ENCODE peak calls at places on chromosomes 13 and 19, in five cellular contexts. One of them, this sample, is unnamed.

GRCh38 chr13:72061613-72062012 is 194.6 kb upstream of the DACH1 start:
- DNase-seq in psoas muscle: no peak
- DNase-seq in left lung: no peak
- DNase-seq in esophagus squamous epithelium: no peak
- DNase-seq in heart right ventricle: no peak
- DNase-seq in this sample: no peak

GRCh38 chr13:102724923-102725322 is 30.1 kb upstream of the METTL21C start:
- DNase-seq in psoas muscle: no peak
- DNase-seq in left lung: no peak
- DNase-seq in esophagus squamous epithelium: no peak
- DNase-seq in heart right ventricle: no peak
- DNase-seq in this sample: no peak

GRCh38 chr19:2462635-2463421 is 6.1 kb upstream of the LMNB2 start:
- DNase-seq in psoas muscle: peak
- DNase-seq in left lung: peak
- DNase-seq in esophagus squamous epithelium: no peak
- DNase-seq in heart right ventricle: peak
- DNase-seq in this sample: peak

GRCh38 chr13:32997399-32997798 is 18.8 kb upstream of the KL start:
- DNase-seq in psoas muscle: no peak
- DNase-seq in left lung: no peak
- DNase-seq in esophagus squamous epithelium: no peak
- DNase-seq in heart right ventricle: no peak
- DNase-seq in this sample: no peak

GRCh38 chr13:37492741-37493514 is 105.6 kb downstream of the POSTN start:
- DNase-seq in psoas muscle: no peak
- DNase-seq in left lung: no peak
- DNase-seq in esophagus squamous epithelium: no peak
- DNase-seq in heart right ventricle: no peak
- DNase-seq in this sample: no peak

GRCh38 chr13:57716295-57716694 is 84.8 kb downstream of the PCDH17 start:
- DNase-seq in psoas muscle: no peak
- DNase-seq in left lung: no peak
- DNase-seq in esophagus squamous epithelium: no peak
- DNase-seq in heart right ventricle: no peak
- DNase-seq in this sample: no peak

GRCh38 chr19:16076958-16077611 is 790 bp downstream of the TPM4 start:
- DNase-seq in psoas muscle: peak
- DNase-seq in left lung: peak
- DNase-seq in esophagus squamous epithelium: no peak
- DNase-seq in heart right ventricle: peak
- DNase-seq in this sample: peak

GRCh38 chr13:32246468-32246867 is 68.7 kb downstream of the ZAR1L start:
- DNase-seq in psoas muscle: peak
- DNase-seq in left lung: peak
- DNase-seq in esophagus squamous epithelium: no peak
- DNase-seq in heart right ventricle: peak
- DNase-seq in this sample: peak

GRCh38 chr13:60583196-60583908 is 186.3 kb downstream of the TDRD3 start:
- DNase-seq in psoas muscle: no peak
- DNase-seq in left lung: no peak
- DNase-seq in esophagus squamous epithelium: no peak
- DNase-seq in heart right ventricle: no peak
- DNase-seq in this sample: peak

GRCh38 chr19:45623984-45624383 is 15.2 kb downstream of the EML2 start:
- DNase-seq in psoas muscle: no peak
- DNase-seq in left lung: no peak
- DNase-seq in esophagus squamous epithelium: no peak
- DNase-seq in heart right ventricle: no peak
- DNase-seq in this sample: no peak

GRCh38 chr19:38319421-38320258 is at the start of gene KCNK6:
- DNase-seq in psoas muscle: peak
- DNase-seq in left lung: peak
- DNase-seq in esophagus squamous epithelium: no peak
- DNase-seq in heart right ventricle: peak
- DNase-seq in this sample: peak

DNA sequence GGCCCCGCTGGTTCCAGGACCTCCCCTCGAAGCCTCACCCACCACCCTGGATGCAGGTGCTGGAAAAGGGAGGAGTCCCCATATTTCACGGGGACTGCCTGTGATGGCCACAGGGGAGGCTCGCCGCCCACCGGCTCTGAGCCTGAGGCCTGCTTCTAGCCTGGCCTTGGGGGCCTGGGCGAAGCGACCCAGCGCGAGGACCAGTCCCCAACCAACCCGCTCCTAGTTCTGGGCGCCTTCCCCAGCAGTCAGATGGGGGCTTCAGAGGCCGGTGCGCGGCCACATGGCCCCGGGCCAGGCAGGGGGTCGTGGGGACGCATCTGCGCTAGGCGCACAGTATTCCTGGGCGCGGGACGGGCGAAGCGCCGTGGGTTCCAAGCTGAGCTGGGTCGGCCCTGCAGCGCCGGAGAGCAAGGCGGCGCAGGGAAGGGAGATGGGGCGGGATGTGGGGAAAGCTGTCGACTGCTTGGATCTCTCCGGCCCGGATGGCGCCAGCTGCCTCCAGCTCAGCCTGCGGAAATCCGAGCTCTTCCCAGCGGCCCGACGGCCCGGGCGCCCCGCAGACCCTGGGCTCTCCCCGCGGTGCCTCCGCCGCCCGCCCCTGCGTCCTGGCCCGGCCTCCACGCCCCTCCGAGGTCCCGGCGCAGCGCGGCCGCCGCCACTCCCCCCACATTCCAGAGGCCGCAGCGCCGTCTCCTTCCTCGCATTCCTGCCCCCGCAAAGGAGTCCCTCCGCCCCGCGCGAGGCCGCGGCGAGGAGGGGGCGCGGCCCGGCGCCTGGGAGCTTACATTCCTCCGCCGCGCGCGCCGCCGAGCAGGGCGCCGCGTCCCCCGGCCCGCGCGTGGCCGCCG is at the start of gene WTIP:
- DNase-seq in psoas muscle: peak
- DNase-seq in left lung: peak
- DNase-seq in esophagus squamous epithelium: no peak
- DNase-seq in heart right ventricle: peak
- DNase-seq in this sample: peak
- H3K4me3 ChIP-seq in psoas muscle: peak
- H3K4me3 ChIP-seq in left lung: peak
- H3K4me3 ChIP-seq in esophagus squamous epithelium: peak
- H3K4me3 ChIP-seq in heart right ventricle: peak
- H3K4me3 ChIP-seq in this sample: peak

DNA sequence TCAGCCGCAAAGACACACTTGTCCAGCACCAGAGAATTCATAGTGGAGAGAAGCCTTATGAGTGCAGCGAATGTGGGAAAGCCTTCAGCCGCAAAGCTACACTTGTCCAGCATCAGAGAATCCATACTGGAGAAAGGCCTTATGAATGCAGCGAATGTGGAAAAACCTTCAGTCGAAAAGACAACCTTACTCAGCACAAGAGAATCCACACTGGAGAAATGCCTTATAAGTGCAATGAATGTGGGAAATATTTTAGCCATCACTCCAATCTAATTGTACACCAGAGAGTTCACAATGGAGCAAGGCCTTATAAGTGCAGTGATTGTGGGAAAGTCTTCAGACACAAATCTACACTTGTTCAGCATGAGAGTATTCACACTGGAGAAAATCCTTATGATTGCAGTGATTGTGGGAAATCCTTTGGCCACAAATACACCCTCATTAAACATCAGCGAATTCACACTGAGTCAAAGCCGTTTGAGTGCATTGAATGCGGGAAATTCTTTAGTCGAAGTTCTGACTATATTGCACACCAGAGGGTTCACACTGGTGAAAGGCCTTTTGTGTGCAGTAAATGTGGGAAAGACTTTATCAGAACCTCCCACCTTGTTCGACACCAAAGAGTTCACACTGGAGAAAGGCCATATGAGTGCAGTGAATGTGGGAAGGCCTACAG is 6.8 kb downstream of the ZNF134 start:
- DNase-seq in psoas muscle: no peak
- DNase-seq in left lung: no peak
- DNase-seq in esophagus squamous epithelium: no peak
- DNase-seq in heart right ventricle: no peak
- DNase-seq in this sample: no peak
- H3K4me3 ChIP-seq in psoas muscle: no peak
- H3K4me3 ChIP-seq in left lung: no peak
- H3K4me3 ChIP-seq in esophagus squamous epithelium: no peak
- H3K4me3 ChIP-seq in heart right ventricle: no peak
- H3K4me3 ChIP-seq in this sample: no peak

GRCh38 chr19:34676697-34677385 is at the start of gene SCGB2B2:
- DNase-seq in psoas muscle: no peak
- DNase-seq in left lung: no peak
- DNase-seq in esophagus squamous epithelium: no peak
- DNase-seq in heart right ventricle: no peak
- DNase-seq in this sample: no peak
- H3K4me3 ChIP-seq in psoas muscle: peak
- H3K4me3 ChIP-seq in left lung: peak
- H3K4me3 ChIP-seq in esophagus squamous epithelium: peak
- H3K4me3 ChIP-seq in heart right ventricle: peak
- H3K4me3 ChIP-seq in this sample: peak

DNA sequence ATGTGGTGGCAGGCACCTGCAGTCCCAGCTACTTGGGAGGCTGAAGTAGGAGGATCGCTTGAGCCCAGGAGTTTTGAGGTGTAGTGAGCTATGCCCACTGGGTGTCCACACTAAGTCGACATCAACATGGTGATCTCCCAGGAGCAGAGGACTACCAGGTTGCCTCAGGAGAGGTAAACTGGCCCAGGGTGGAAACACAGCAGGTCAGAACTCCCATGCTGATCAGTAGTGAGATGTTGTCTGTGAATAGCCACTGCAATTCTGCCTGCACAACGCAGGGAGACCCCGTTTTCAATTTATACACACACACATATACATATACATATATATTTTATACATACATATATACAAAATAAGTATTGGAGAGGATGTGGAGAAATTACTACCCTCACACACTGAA is 2.1 kb upstream of the ZNF224 start:
- DNase-seq in psoas muscle: no peak
- DNase-seq in left lung: no peak
- DNase-seq in esophagus squamous epithelium: no peak
- DNase-seq in heart right ventricle: no peak
- DNase-seq in this sample: no peak
- H3K4me3 ChIP-seq in psoas muscle: no peak
- H3K4me3 ChIP-seq in left lung: no peak
- H3K4me3 ChIP-seq in esophagus squamous epithelium: no peak
- H3K4me3 ChIP-seq in heart right ventricle: no peak
- H3K4me3 ChIP-seq in this sample: no peak

GRCh38 chr19:55322495-55322894 is 2.6 kb downstream of the TMEM150B start:
- DNase-seq in psoas muscle: no peak
- DNase-seq in left lung: no peak
- DNase-seq in esophagus squamous epithelium: no peak
- DNase-seq in heart right ventricle: no peak
- DNase-seq in this sample: no peak

GRCh38 chr19:55321466-55321865 is 3.7 kb downstream of the TMEM150B start:
- DNase-seq in psoas muscle: no peak
- DNase-seq in left lung: no peak
- DNase-seq in esophagus squamous epithelium: no peak
- DNase-seq in heart right ventricle: no peak
- DNase-seq in this sample: no peak

GRCh38 chr19:55319786-55320185 is 5.4 kb downstream of the TMEM150B start:
- DNase-seq in psoas muscle: peak
- DNase-seq in left lung: no peak
- DNase-seq in esophagus squamous epithelium: no peak
- DNase-seq in heart right ventricle: peak
- DNase-seq in this sample: no peak

GRCh38 chr19:55324705-55325104 is 436 bp downstream of the TMEM150B start:
- DNase-seq in psoas muscle: no peak
- DNase-seq in left lung: no peak
- DNase-seq in esophagus squamous epithelium: no peak
- DNase-seq in heart right ventricle: no peak
- DNase-seq in this sample: no peak

DNA sequence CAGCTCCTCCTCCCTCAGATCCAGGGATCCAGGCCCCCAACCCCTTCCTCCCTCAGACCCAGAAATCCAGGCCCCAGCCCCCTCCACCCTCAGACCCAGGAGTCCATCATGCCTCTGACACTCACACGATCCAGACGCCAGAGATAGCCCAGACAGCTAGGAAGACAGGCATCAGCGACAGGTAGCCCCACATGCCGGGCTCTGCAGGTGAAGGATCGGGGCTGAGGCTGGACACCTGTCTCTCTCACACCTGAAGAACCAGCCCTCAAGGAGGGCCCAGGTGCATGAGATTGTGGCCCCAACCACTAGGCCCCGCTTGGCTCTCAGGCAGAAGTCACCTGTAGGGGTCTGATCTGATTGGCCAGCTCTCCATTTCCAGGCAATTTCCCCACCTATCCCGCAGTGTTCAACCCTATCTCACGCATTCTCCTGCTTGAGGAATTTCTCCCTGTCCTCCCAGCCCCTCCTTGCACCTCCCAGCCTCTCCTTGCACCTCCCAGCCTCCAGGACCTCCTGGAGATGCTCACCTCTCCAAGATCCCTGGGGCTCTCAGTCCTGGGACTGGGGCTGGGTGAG is 4.2 kb downstream of the TMEM150B start:
- DNase-seq in psoas muscle: no peak
- DNase-seq in left lung: no peak
- DNase-seq in esophagus squamous epithelium: no peak
- DNase-seq in heart right ventricle: no peak
- DNase-seq in this sample: no peak
- H3K4me3 ChIP-seq in psoas muscle: no peak
- H3K4me3 ChIP-seq in left lung: no peak
- H3K4me3 ChIP-seq in esophagus squamous epithelium: no peak
- H3K4me3 ChIP-seq in heart right ventricle: no peak
- H3K4me3 ChIP-seq in this sample: no peak

This sample was measured in tibial nerve.